ENCODE peak calls at places on chromosomes 16 and 17, in seven cellular contexts. J is CD4-positive, alpha-beta memory T cell; C is AG04450; M is cardiac muscle cell; L is upper lobe of right lung; W is brain microvascular endothelial cell; O is K562. N is an unnamed sample.

GRCh38 chr17:18905226-18905625 is 46.7 kb upstream of the SLC5A10 start:
- DNase-seq in O (no peak), M (no peak), L (no peak), W (no peak), J (no peak), C (no peak), N (no peak)

GRCh38 chr17:61230972-61231820 is 168.4 kb upstream of the TBX2 start:
- DNase-seq in J (no peak), W (no peak), C (no peak), O (no peak), M (no peak), L (no peak), N (no peak)

GRCh38 chr16:19130852-19131808 is 17.4 kb downstream of the ITPRIPL2 start:
- DNase-seq in O (peak), W (peak), J (no peak), M (no peak), L (peak), C (peak), N (no peak)

GRCh38 chr17:28878158-28878910 is 19.2 kb downstream of the FLOT2 start:
- DNase-seq in C (no peak), J (no peak), M (no peak), O (no peak), W (no peak), L (no peak), N (no peak)

GRCh38 chr16:49491736-49492089 is 118.1 kb downstream of the C16orf78 start:
- DNase-seq in C (no peak), M (peak), W (no peak), O (no peak), L (peak), J (no peak), N (no peak)

GRCh38 chr17:68570531-68570930 is 30.6 kb downstream of the FAM20A start:
- DNase-seq in J (no peak), C (no peak), L (no peak), W (no peak), O (no peak), M (no peak), N (no peak)

GRCh38 chr16:16083421-16084156 is 134.2 kb downstream of the ABCC1 start:
- DNase-seq in L (no peak), O (peak), J (no peak), W (peak), M (no peak), C (no peak), N (no peak)

GRCh38 chr17:7688808-7689316 is 585 bp downstream of the WRAP53 start:
- DNase-seq in W (no peak), L (no peak), M (no peak), O (no peak), C (no peak), J (no peak), N (no peak)

GRCh38 chr17:16286947-16287562 is 66.2 kb downstream of the CENPV start:
- DNase-seq in W (peak), L (no peak), O (peak), M (no peak), C (no peak), J (no peak), N (no peak)

GRCh38 chr16:47732806-47733150 is 271.6 kb downstream of the PHKB start:
- DNase-seq in M (no peak), L (no peak), C (peak), J (no peak), W (peak), O (no peak), N (peak)

GRCh38 chr16:83925095-83925905 is 26.4 kb downstream of the MLYCD start:
- DNase-seq in M (no peak), C (no peak), L (peak), W (no peak), O (no peak), J (no peak), N (no peak)

GRCh38 chr17:65595071-65595655 is 33.7 kb upstream of the AXIN2 start:
- DNase-seq in O (peak), M (no peak), J (no peak), L (no peak), W (no peak), C (no peak), N (no peak)

GRCh38 chr17:50872710-50873424 is 6.7 kb upstream of the TOB1 start:
- DNase-seq in M (no peak), W (no peak), J (peak), L (no peak), O (no peak), C (no peak), N (no peak)

GRCh38 chr16:32116080-32116479 is 137.0 kb upstream of the TP53TG3D start:
- DNase-seq in C (no peak), J (peak), O (peak), L (peak), M (no peak), W (no peak), N (no peak)

GRCh38 chr16:62383941-62384340 is 347.7 kb upstream of the CDH8 start:
- DNase-seq in C (no peak), W (no peak), J (no peak), O (no peak), L (no peak), M (no peak), N (no peak)

GRCh38 chr17:78140169-78141051 is 5.8 kb upstream of the C17orf99 start:
- DNase-seq in M (peak), C (no peak), L (peak), O (peak), J (peak), W (peak), N (peak)
- H3K27ac ChIP-seq in M (no peak), C (no peak), L (peak), O (peak), J (peak), W (no peak), N (peak)

GRCh38 chr17:40547785-40548478 is 17.3 kb downstream of the CCR7 start:
- DNase-seq in O (no peak), L (no peak), C (no peak), J (no peak), W (no peak), M (no peak), N (no peak)

GRCh38 chr17:40548491-40548981 is 16.7 kb downstream of the CCR7 start:
- DNase-seq in J (peak), C (no peak), W (no peak), L (no peak), O (no peak), M (no peak), N (no peak)

GRCh38 chr17:40548982-40549680 is 16.1 kb downstream of the CCR7 start:
- DNase-seq in M (no peak), O (no peak), C (peak), J (peak), W (peak), L (peak), N (no peak)

GRCh38 chr17:40545660-40546059 is 19.6 kb downstream of the CCR7 start:
- DNase-seq in M (no peak), W (no peak), J (no peak), L (peak), C (no peak), O (no peak), N (no peak)

DNA sequence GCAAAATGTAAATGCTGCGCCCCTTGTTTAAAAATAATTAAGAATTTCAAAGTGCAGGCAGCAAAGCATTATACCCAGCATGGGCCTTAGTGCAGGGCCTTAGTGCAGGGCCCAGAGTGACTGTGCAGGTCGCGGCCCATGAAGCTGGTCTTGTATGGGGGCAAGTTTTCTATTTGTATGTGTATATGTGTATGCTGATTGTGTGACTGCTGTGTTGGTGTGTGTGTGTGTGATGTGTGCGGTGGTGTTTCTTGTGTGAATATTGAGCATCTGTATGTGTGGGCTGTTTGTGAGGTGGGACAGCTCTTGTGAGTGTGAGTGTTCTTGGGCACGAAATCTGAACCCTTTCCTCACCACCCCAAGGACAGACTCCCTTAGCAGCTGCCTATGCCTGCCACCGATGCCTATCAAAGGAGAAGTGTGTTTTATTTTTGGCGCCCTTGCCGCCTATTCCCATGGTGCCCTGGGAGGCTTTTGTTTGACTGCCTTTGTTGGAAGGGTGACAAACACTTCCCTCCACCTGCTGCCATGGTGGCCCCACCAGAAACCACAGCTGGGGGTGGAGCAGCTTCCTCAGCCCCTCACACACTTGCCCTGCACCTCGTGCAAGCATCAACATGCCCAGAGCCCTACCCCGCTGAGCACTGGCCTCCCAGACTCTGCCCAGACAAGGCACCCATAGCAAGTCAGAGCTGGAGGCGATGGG is 18.0 kb downstream of the CCR7 start:
- DNase-seq in W (no peak), C (no peak), M (no peak), L (peak), O (no peak), J (peak), N (peak)
- H3K27ac ChIP-seq in W (no peak), C (peak), M (no peak), L (peak), O (no peak), J (peak), N (peak)

DNA sequence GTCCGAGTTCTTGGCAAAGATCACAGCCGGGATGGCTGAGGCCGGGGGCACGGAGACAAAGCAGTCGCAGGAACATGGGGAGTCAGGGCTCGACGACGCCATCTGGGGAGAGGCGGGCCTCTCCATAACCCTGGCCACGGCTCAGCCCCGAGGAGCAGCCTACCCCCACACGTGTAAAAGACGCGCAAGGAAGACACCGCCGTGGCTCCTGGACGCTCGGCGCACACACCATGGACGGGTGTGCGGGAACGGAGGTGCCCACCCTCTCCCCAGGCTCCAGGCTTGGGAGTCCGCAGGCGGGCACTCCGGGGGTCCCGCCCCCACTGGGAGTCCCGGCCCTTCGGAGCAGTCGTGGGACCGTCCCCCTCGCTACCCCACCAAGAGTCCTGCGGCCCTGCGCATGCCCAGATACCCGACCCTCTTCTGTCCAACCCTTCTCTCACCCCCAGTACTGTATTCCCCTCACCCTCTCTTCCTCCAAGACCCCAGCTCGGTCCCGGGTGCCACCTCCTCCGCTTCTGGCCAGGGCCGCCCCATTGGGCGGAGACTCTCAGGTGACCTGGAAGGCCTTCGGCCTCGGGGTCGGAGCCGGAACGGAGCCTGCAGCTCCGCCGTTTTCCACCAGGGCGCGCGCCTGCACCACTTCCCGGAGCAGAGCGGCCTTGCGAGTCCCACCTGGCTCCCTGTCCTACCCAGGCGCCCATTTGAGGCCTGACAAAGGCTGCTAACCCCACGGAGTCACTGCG is at the start of gene SCRN2:
- DNase-seq in J (peak), M (peak), C (peak), O (peak), W (peak), L (peak), N (no peak)
- H3K27ac ChIP-seq in J (peak), M (peak), C (no peak), O (peak), W (no peak), L (peak), N (no peak)

DNA sequence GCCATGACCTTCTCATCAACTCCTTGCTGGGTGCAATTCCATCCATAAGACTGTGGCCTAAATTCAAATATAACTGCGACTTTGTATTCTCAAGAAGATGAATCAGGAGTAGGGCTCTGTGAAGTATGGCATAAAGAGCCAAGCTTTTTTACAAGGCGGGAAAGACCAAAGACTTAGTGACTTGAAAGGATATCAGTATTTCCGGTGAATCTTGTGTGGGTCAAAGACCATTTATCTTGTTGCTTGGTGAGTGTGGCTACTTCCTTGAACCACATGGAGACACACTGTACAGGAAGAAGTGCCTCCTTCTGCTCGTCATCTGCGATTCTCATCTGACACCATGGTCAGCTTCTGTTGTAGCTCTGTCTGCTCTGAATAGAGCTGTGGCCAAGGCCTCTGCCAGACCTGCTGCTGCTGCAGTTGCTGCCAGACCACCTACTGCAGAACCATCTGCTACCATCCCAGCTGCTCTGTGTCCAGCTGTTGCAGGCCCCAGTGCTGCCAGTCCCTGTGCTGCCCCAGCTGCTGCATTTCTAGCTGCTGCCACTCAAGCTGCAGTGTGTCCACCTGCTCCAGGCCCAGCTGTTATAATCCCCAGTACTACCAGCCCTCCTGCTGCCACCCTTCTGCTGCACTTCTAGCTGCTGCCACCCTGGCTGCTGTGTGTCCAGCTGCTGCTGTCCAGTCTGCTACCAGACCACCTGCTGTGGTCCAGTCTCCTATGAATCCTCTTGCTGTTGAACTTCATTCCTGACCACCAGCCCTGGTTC is 6.1 kb upstream of the KRTAP2-4 start:
- DNase-seq in C (no peak), M (no peak), W (no peak), O (no peak), L (no peak), J (no peak), N (no peak)
- H3K27ac ChIP-seq in C (no peak), M (no peak), W (no peak), O (no peak), L (no peak), J (no peak), N (no peak)

DNA sequence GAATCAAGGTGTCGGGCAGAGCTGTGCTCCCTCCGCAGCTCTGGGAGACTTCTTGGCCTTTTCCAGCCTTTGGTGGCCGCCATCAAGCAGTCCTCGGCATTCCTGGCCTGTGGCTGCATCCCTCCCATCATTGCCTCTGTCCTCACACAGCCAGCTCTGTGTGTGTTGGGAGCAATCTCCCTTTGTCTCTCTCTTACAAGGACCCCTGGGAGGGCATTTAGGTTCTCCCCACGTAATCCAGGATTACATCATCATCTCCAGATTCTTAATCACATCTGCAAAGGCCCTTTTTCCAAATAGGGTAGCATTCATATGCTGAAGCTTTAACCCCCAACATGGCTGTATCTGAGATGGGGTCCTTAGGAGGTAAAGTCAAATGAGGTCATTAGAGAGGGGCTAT is 4.1 kb upstream of the DNAH17 start:
- DNase-seq in O (no peak), M (no peak), L (no peak), C (no peak), W (no peak), J (no peak), N (no peak)
- H3K27ac ChIP-seq in O (no peak), M (no peak), L (no peak), C (no peak), W (no peak), J (no peak), N (no peak)

GRCh38 chr16:85289760-85290625 is 177.7 kb upstream of the CIBAR2 start:
- DNase-seq in W (no peak), L (no peak), M (no peak), C (no peak), J (no peak), O (peak), N (no peak)
- H3K27ac ChIP-seq in W (no peak), L (no peak), M (no peak), C (no peak), J (no peak), O (no peak), N (no peak)

DNA sequence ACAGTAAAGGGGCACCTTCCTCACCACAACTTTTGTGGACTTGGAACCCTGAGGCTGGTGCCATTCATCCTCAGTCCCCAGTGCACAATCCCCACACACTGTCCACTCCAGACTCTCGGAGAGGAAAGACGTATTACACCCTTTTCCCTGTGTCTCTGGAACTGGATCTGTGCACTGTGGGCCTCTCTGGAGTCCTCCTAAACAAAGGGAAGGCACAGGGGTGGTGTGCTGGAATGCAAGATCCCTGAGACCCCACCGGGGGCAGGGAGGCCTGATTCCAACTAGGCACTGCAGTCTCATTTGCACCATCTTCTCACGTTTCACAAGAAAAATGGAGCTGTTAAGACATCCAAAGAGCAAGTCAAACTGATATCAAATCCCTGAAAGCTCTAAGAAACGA is 89.8 kb downstream of the USP31 start:
- DNase-seq in W (no peak), O (no peak), L (no peak), M (no peak), C (no peak), J (no peak), N (no peak)
- H3K27ac ChIP-seq in W (no peak), O (no peak), L (no peak), M (no peak), C (no peak), J (no peak), N (no peak)

DNA sequence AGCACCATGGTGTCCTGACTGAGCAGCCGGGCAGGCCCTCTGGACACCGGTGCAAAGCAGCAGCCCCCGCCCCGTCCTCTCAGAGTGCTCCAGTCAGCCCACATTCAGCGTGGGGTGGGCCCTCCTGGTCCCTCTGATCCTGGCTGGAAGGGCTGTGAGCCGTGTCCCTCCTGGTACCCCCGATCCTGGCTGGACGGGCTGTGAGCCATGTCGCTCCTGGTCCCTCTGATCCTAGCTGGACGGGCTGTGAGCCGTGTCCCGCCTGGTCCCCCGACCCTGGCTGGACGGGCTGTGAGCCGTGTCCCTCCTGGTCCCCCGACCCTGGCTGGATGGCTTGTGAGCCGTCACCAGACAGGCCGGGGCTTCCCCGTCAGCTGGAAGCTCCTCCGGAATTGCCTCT is 26.9 kb upstream of the ACSF3 start:
- DNase-seq in J (no peak), W (no peak), L (no peak), O (no peak), C (no peak), M (no peak), N (no peak)
- H3K27ac ChIP-seq in J (no peak), W (no peak), L (no peak), O (no peak), C (no peak), M (no peak), N (no peak)

DNA sequence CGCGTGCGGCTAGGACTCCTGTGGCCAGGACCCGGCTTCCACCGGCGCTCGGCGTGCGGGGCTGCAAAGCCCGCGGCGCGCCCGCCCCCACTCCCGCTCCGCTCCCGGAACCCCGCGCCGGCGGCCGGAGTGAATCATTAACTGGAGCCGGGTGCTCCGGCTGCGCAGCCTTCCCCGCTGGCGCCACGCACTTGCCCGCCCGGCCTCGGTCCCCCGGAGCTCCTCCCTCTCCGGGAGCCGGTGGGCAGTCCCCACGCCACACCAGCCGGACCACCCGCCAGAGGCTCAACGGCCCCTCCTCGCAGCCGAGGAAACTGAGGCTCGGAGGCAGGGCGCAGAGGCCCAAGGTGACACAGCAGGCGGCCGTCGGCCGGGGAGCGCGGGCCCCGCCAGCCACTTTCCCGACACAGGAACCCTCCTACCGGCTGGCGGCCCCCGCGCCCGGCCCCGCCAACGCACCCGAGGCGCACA is 580 bp downstream of the BCAR1 start:
- DNase-seq in L (peak), J (peak), M (peak), O (peak), C (no peak), W (no peak), N (no peak)
- H3K27ac ChIP-seq in L (peak), J (no peak), M (peak), O (peak), C (peak), W (peak), N (peak)